ENCODE peak calls at places on chromosomes 11 and 22, in eight cellular contexts. D is naive thymus-derived CD8-positive, alpha-beta T cell; A is fibroblast of lung; I is H9; K is stimulated activated CD4-positive, alpha-beta T cell treated with anti-CD3 and anti-CD28 coated beads, Interleukin-1b, Interleukin-23, amount 100 ng/mL, for 24 hours; M is left ventricle myocardium inferior; Z is activated CD4-positive, alpha-beta T cell treated with anti-CD3 and anti-CD28 coated beads for 24 hours; W is ecto neural progenitor cell. T is an unnamed sample.
A peak's percentile ranks its signal among the peaks of the same experiment; 100 is the strongest.

GRCh38 chr11:2576116-2576515 is 123.7 kb downstream of the KCNQ1OT1 start:
- DNase-seq in D (no peak), M (no peak), K (no peak), I (peak; percentile 12), W (no peak), A (no peak), Z (no peak), T (no peak)

GRCh38 chr22:20194681-20195593 is 44.1 kb upstream of the CCDC188 start:
- DNase-seq in Z (no peak), M (no peak), A (no peak), K (no peak), I (no peak), D (no peak), W (no peak), T (no peak)

GRCh38 chr11:113176561-113176960 is 137.8 kb upstream of the TTC12 start:
- DNase-seq in W (no peak), A (peak; percentile 74), I (no peak), D (no peak), K (no peak), M (no peak), Z (no peak), T (no peak)

GRCh38 chr11:71207563-71207962 is 44.8 kb downstream of the SHANK2 start:
- DNase-seq in M (no peak), A (no peak), K (no peak), W (no peak), D (no peak), Z (no peak), I (no peak), T (no peak)

GRCh38 chr11:67416416-67417335 is 1.2 kb downstream of the CARNS1 start:
- DNase-seq in A (peak; percentile 18), I (no peak), Z (no peak), K (no peak), M (no peak), D (peak; percentile 90), W (no peak), T (no peak)

GRCh38 chr11:118914178-118914918 is 11.4 kb downstream of the BCL9L start:
- DNase-seq in M (peak; percentile 46), A (no peak), I (peak; percentile 59), K (no peak), W (no peak), Z (no peak), D (peak; percentile 90), T (no peak)

GRCh38 chr11:35006389-35007128 is 90.1 kb downstream of the PDHX start:
- DNase-seq in I (no peak), M (no peak), D (no peak), W (no peak), A (no peak), Z (no peak), K (no peak), T (no peak)

GRCh38 chr11:76265771-76266241 is 59.5 kb upstream of the WNT11 start:
- DNase-seq in W (no peak), Z (no peak), D (no peak), M (no peak), K (no peak), A (no peak), I (no peak), T (no peak)

GRCh38 chr11:61827573-61828378 is at the start of gene FADS2:
- DNase-seq in Z (no peak), M (peak; percentile 92), W (peak; percentile 98), I (peak; percentile 95), A (peak; percentile 97), K (no peak), D (peak; percentile 61), T (peak; percentile 82)

GRCh38 chr22:38202437-38203089 is 769 bp downstream of the MAFF start:
- DNase-seq in W (peak; percentile 80), M (peak; percentile 89), K (no peak), D (peak; percentile 54), Z (no peak), I (peak; percentile 43), A (peak; percentile 94), T (peak; percentile 50)

GRCh38 chr11:116703421-116703820 is 69.4 kb downstream of the BUD13 start:
- DNase-seq in A (peak; percentile 2), K (no peak), W (peak; percentile 81), M (no peak), I (peak; percentile 83), D (no peak), Z (no peak), T (no peak)

GRCh38 chr11:9820260-9820659 is 156.4 kb downstream of the SWAP70 start:
- DNase-seq in D (no peak), I (no peak), Z (no peak), M (peak; percentile 72), K (no peak), W (no peak), A (no peak), T (no peak)

GRCh38 chr11:1442807-1443366 is 43.7 kb downstream of the MOB2 start:
- DNase-seq in K (no peak), I (no peak), M (no peak), D (no peak), W (no peak), Z (no peak), A (no peak), T (no peak)

GRCh38 chr11:62552931-62553838 is 6.6 kb upstream of the AHNAK start:
- DNase-seq in I (peak; percentile 84), D (peak; percentile 75), A (peak; percentile 96), W (peak; percentile 73), M (peak; percentile 86), K (no peak), Z (no peak), T (no peak)

GRCh38 chr11:57482782-57483569 is 22.6 kb downstream of the RTN4RL2 start:
- DNase-seq in M (peak; percentile 40), A (no peak), I (peak; percentile 81), D (peak; percentile 75), Z (peak; percentile 57), K (peak; percentile 42), W (peak; percentile 88), T (peak; percentile 66)

GRCh38 chr22:25403284-25403606 is 161.2 kb upstream of the GRK3 start:
- DNase-seq in M (no peak), Z (no peak), I (no peak), A (peak; percentile 13), W (no peak), K (no peak), D (no peak), T (no peak)

GRCh38 chr22:25143161-25144076 is 56.2 kb upstream of the CRYBB3 start:
- DNase-seq in Z (no peak), D (no peak), K (no peak), I (no peak), W (no peak), A (no peak), M (no peak), T (no peak)

GRCh38 chr22:18731075-18731666 is 119.5 kb upstream of the RIMBP3 start:
- DNase-seq in M (no peak), D (no peak), K (no peak), Z (no peak), A (no peak), W (no peak), I (no peak), T (no peak)

GRCh38 chr11:130213979-130214281 is 54.3 kb downstream of the ST14 start:
- DNase-seq in Z (no peak), I (peak; percentile 21), A (no peak), W (no peak), K (no peak), M (no peak), D (no peak), T (peak; percentile 2)

GRCh38 chr11:102733232-102733875 is 8.6 kb upstream of the MMP8 start:
- DNase-seq in M (peak; percentile 19), A (peak; percentile 47), K (no peak), W (peak; percentile 79), Z (no peak), D (no peak), I (peak; percentile 79), T (no peak)

GRCh38 chr11:114280696-114281095 is 15.5 kb upstream of the NNMT start:
- DNase-seq in I (peak; percentile 92), K (no peak), A (peak; percentile 81), D (no peak), Z (no peak), M (peak; percentile 48), W (peak; percentile 84), T (peak; percentile 61)

GRCh38 chr22:22748756-22749155 is 104.3 kb downstream of the GGTLC2 start:
- DNase-seq in I (no peak), K (no peak), A (no peak), M (no peak), Z (no peak), D (no peak), W (no peak), T (no peak)

GRCh38 chr11:729492-730074 is 17.7 kb upstream of the TALDO1 start:
- DNase-seq in K (no peak), I (no peak), Z (no peak), A (no peak), D (no peak), M (no peak), W (peak; percentile 57), T (no peak)

GRCh38 chr22:32852346-32853251 is 51.1 kb downstream of the TIMP3 start:
- DNase-seq in A (peak; percentile 46), Z (no peak), K (no peak), I (no peak), W (no peak), D (no peak), M (peak; percentile 84), T (no peak)

GRCh38 chr11:93063101-93063500 is 93.7 kb downstream of the MTNR1B start:
- DNase-seq in A (no peak), M (no peak), W (no peak), D (no peak), Z (no peak), I (no peak), K (no peak), T (no peak)

GRCh38 chr11:36774603-36775002 is 176.6 kb upstream of the RAG2 start:
- DNase-seq in A (peak; percentile 45), D (no peak), I (no peak), K (no peak), Z (no peak), M (no peak), W (no peak), T (no peak)

GRCh38 chr11:116580828-116581227 is 192.0 kb downstream of the BUD13 start:
- DNase-seq in W (peak; percentile 72), D (no peak), A (no peak), Z (no peak), M (no peak), K (no peak), I (peak; percentile 95), T (no peak)

GRCh38 chr11:73126804-73127480 is 15.2 kb downstream of the FCHSD2 start:
- DNase-seq in A (no peak), M (no peak), I (no peak), W (no peak), K (no peak), Z (no peak), D (no peak), T (no peak)

GRCh38 chr11:108302121-108302785 is 79.4 kb downstream of the ATM start:
- DNase-seq in M (no peak), K (no peak), W (no peak), D (no peak), Z (no peak), I (no peak), A (peak; percentile 44), T (no peak)

T was measured in progenitor cell of endocrine pancreas.